ENCODE peak calls at places on chromosomes 6 and 20, in four cellular contexts. M is IMR-90, L is H1, W is H9. K is an unnamed sample.

GRCh38 chr6:138526822-138527235 is 27.5 kb upstream of the NHSL1 start:
- DNase-seq in W (no peak), L (no peak), M (no peak), K (no peak)

GRCh38 chr6:152124432-152125074 is 317.1 kb downstream of the ESR1 start:
- DNase-seq in M (peak; percentile 75), L (no peak), W (no peak), K (peak; percentile 67)

GRCh38 chr6:66029391-66029790 is 322.4 kb upstream of the EYS start:
- DNase-seq in L (no peak), W (no peak), M (no peak), K (no peak)

GRCh38 chr20:58662142-58662473 is 11.0 kb downstream of the STX16 start:
- DNase-seq in W (no peak), L (no peak), M (no peak), K (no peak)

GRCh38 chr6:132961610-132962009 is 147.2 kb downstream of the RPS12 start:
- DNase-seq in M (no peak), L (no peak), W (peak; percentile 39), K (peak; percentile 41)

GRCh38 chr6:169118346-169118830 is 135.3 kb downstream of the THBS2 start:
- DNase-seq in L (no peak), W (no peak), M (no peak), K (no peak)

GRCh38 chr20:51800769-51801219 is 1.5 kb downstream of the SALL4 start:
- DNase-seq in M (no peak), L (no peak), W (no peak), K (peak; percentile 81)

GRCh38 chr20:21583486-21584168 is 69.8 kb upstream of the NKX2-2 start:
- DNase-seq in W (no peak), M (no peak), L (no peak), K (no peak)

GRCh38 chr6:45376310-45377040 is 1.3 kb downstream of the SUPT3H start:
- DNase-seq in M (peak; percentile 30), W (no peak), L (no peak), K (peak; percentile 50)

GRCh38 chr6:142952614-142953013 is 7.6 kb upstream of the HIVEP2 start:
- DNase-seq in W (no peak), M (no peak), L (no peak), K (no peak)

GRCh38 chr20:61959301-61959700 is 106.4 kb downstream of the TAF4 start:
- DNase-seq in L (peak; percentile 61), W (peak; percentile 83), M (no peak), K (peak; percentile 62)

GRCh38 chr6:162123797-162124196 is 603.8 kb downstream of the PRKN start:
- DNase-seq in W (no peak), L (no peak), M (no peak), K (peak; percentile 67)

GRCh38 chr6:3808759-3809514 is 40.2 kb upstream of the FAM50B start:
- DNase-seq in W (no peak), M (peak; percentile 90), L (no peak), K (no peak)

GRCh38 chr6:43089874-43090556 is 13.9 kb downstream of the PTK7 start:
- DNase-seq in M (peak; percentile 43), L (peak; percentile 57), W (no peak), K (peak; percentile 67)

GRCh38 chr6:166301611-166302529 is 6.3 kb downstream of the PRR18 start:
- DNase-seq in W (no peak), L (no peak), M (no peak), K (no peak)

GRCh38 chr6:87095056-87095527 is at the start of gene CGA:
- DNase-seq in L (no peak), M (no peak), W (no peak), K (peak; percentile 25)

GRCh38 chr6:2858678-2859324 is 17.1 kb upstream of the SERPINB1 start:
- DNase-seq in M (no peak), W (no peak), L (no peak), K (no peak)

GRCh38 chr6:112749673-112750072 is 402.5 kb downstream of the RFPL4B start:
- DNase-seq in M (no peak), W (no peak), L (no peak), K (no peak)

GRCh38 chr6:3825851-3826581 is 23.2 kb upstream of the FAM50B start:
- DNase-seq in M (peak; percentile 97), L (no peak), W (no peak), K (peak; percentile 49)

GRCh38 chr6:71621918-71622519 is 264.3 kb upstream of the RIMS1 start:
- DNase-seq in W (no peak), L (no peak), M (peak; percentile 17), K (peak; percentile 60)

GRCh38 chr6:26017567-26017966 is 55.0 kb downstream of the TRIM38 start:
- DNase-seq in L (no peak), M (peak; percentile 95), W (peak; percentile 80), K (peak; percentile 95)

GRCh38 chr20:11270566-11270965 is 596.8 kb upstream of the JAG1 start:
- DNase-seq in W (peak; percentile 64), L (no peak), M (no peak), K (peak; percentile 64)

GRCh38 chr20:11271319-11271718 is 597.5 kb upstream of the JAG1 start:
- DNase-seq in W (peak; percentile 79), L (peak; percentile 66), M (no peak), K (peak; percentile 85)

GRCh38 chr20:11267762-11268335 is 594.0 kb upstream of the JAG1 start:
- DNase-seq in L (no peak), M (no peak), W (no peak), K (peak; percentile 26)

GRCh38 chr20:11266571-11266970 is 592.8 kb upstream of the JAG1 start:
- DNase-seq in L (no peak), M (peak; percentile 4), W (no peak), K (no peak)

GRCh38 chr20:11267131-11267761 is 593.4 kb upstream of the JAG1 start:
- DNase-seq in L (no peak), W (peak; percentile 58), M (peak; percentile 98), K (peak; percentile 96)
- H2BK5ac ChIP-seq in L (no peak overlapping the region), W (no peak overlapping the region), M (peak overlapping the region; percentile 47), K (no peak overlapping the region)

GRCh38 chr6:36373368-36374009 is 14.0 kb downstream of the ETV7 start:
- DNase-seq in W (no peak), M (no peak), L (no peak), K (no peak)
- H3K56ac ChIP-seq in W (no peak overlapping the region), M (no peak overlapping the region), L (no peak overlapping the region), K (no peak overlapping the region)

DNA sequence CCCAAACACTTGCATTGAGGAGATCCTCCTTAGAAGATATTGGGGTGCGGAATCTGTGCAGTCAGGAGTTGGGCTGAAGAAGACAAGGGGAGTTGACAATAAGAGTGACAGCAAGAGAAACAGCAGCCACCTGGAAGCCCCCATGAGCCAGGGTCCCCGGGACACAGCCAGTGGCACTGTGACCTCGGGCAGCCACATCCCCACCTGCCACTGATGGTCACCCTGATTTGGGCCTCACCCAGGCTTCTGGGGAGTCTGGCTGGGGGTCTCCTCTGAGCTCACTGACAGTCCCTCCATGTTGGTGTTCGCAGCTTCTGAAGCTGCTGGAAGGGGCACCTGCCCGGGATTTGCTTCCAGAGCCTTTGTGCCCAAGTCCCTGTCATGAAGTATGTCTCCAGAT is 123.5 kb downstream of the TTLL2 start:
- DNase-seq in W (no peak), L (no peak), M (no peak), K (no peak)
- H2BK5ac ChIP-seq in W (no peak overlapping the region), L (no peak overlapping the region), M (no peak overlapping the region), K (no peak overlapping the region)

DNA sequence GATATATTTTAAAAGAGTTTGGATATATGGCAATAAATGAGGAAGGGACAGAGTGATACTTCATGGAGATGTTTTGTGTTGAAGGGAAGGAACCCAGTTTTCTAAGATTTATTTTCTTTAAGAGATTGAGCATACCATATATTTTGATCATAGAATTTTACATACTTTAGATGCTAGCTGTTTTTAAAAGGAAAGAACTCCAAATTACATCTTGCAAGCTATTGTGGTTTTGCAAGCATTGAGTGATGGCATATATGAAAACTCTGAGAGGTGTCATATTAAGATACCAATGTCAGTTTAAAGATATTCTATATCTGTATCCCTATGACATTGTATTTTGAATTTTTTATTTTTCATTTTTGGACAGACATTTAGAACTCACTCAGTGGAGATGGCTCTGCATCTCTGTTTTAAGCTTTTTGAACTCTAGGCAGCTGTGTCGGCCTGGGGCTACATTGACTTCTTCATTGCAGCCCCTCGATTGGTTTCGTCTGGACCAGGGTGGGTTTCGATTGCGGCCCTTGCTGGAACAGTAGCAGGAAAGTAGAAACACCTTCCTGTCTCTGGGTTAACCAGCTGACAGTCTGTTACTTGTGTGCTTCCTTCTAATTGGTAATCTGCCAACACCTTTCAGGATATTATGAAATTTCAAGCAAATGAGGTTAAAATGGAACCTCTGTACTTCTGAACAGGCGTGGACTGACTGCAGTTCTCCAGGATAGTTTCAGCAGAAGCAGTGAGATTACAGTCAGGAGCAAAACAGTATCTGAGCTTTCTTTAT is 14.0 kb downstream of the IGF2R start:
- DNase-seq in L (no peak), W (no peak), M (peak; percentile 33), K (no peak)
- H3K56ac ChIP-seq in L (no peak overlapping the region), W (no peak overlapping the region), M (no peak overlapping the region), K (no peak overlapping the region)

GRCh38 chr6:170150590-170150945 is 140.3 kb downstream of the DLL1 start:
- DNase-seq in M (no peak), L (no peak), W (no peak), K (peak; percentile 9)
- H2BK5ac ChIP-seq in M (no peak overlapping the region), L (no peak overlapping the region), W (no peak overlapping the region), K (no peak overlapping the region)

DNA sequence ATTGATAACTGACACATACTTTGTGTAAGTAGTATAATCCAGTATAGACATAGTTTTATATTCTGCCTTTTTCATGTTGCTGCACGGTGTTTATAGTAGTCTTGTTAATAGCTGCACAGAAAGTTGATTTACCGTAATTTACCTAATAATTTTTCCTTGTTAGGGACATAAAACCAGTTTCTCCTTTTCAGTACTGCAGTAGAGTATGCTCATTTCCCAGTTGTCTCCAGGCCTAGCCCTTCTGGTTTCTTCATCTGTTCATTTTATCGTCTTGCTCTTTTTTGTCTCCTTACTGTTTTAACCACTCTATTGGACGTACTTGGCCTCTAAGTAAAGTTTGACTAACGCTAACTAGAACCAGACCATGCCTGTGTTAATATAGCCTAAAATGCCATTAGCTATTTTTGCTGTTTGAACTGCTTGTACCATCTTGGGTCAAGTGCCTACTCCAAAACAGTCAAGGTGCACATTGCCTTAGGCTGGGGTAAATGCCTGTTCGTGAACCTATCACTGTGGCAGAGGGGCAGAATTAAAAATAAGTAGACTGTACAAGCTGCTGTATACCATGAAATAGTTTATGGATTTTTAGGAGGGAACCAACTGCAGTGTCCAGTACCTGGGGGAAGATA is 34.8 kb downstream of the CDS2 start:
- DNase-seq in M (no peak), L (no peak), W (no peak), K (no peak)
- H3K56ac ChIP-seq in M (no peak overlapping the region), L (no peak overlapping the region), W (no peak overlapping the region), K (no peak overlapping the region)

GRCh38 chr6:117449549-117450439 is 24.1 kb upstream of the ROS1 start:
- DNase-seq in M (peak; percentile 83), W (peak; percentile 46), L (peak; percentile 56), K (peak; percentile 77)
- H2BK5ac ChIP-seq in M (peak overlapping the region; percentile 81), W (no peak overlapping the region), L (no peak overlapping the region), K (no peak overlapping the region)

DNA sequence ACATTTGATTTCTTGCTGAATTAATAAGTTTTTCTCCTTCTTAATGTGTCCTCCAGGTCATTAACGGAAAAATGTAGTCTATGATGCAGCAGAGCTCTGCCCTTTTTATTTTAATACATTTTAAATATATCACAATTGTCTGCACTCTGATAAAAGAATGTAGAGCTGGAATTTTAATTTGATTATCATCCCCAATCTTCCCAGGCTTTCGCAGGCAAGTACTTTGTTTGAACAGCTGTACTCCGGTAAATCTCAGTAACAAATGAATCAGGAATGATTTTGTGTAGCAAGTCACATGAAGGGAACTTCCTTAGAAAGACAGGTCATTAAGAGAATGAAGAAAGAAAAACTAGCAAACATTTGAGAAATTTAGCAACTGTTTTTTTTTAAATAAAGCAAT is 147.2 kb downstream of the SOX4 start:
- DNase-seq in M (peak; percentile 85), L (no peak), W (no peak), K (no peak)
- H3K56ac ChIP-seq in M (no peak overlapping the region), L (no peak overlapping the region), W (no peak overlapping the region), K (no peak overlapping the region)